ENCODE peak calls at places on chromosomes 5 and 9, in eight cellular contexts. P, W, J, G, X, H, Q and A are unnamed samples.

GRCh38 chr9:111008148-111009075 is 29.9 kb downstream of the LPAR1 start:
- DNase-seq in P (no peak), H (peak; percentile 48), J (no peak), Q (no peak), W (no peak), G (no peak), X (no peak), A (no peak)

GRCh38 chr9:128503870-128504269 is 649 bp upstream of the GLE1 start:
- DNase-seq in G (peak; percentile 49), H (no peak), Q (no peak), P (no peak), J (no peak), W (no peak), X (no peak), A (no peak)

GRCh38 chr9:20524776-20525175 is 97.5 kb downstream of the MLLT3 start:
- DNase-seq in Q (no peak), J (no peak), X (no peak), W (no peak), H (no peak), G (no peak), P (no peak), A (no peak)

GRCh38 chr9:121455527-121456239 is 44.0 kb downstream of the GGTA1 start:
- DNase-seq in W (no peak), H (no peak), X (no peak), Q (peak; percentile 12), J (no peak), P (peak; percentile 11), G (no peak), A (no peak)

GRCh38 chr9:110427497-110428104 is 89.9 kb upstream of the TXNDC8 start:
- DNase-seq in H (peak; percentile 28), P (peak; percentile 31), Q (no peak), J (peak; percentile 30), X (no peak), W (no peak), G (no peak), A (no peak)

GRCh38 chr5:82635561-82636288 is 357.6 kb upstream of the RPS23 start:
- DNase-seq in J (no peak), X (no peak), H (peak; percentile 86), G (peak; percentile 25), P (no peak), Q (no peak), W (no peak), A (no peak)

GRCh38 chr5:1003296-1003937 is 5.2 kb upstream of the NKD2 start:
- DNase-seq in J (no peak), X (no peak), W (no peak), H (no peak), P (no peak), G (no peak), Q (no peak), A (no peak)

GRCh38 chr5:133824661-133825254 is 143.7 kb downstream of the C5orf15 start:
- DNase-seq in P (no peak), J (no peak), X (no peak), H (no peak), Q (no peak), G (no peak), W (no peak), A (no peak)

GRCh38 chr5:94432499-94432898 is 185.9 kb downstream of the KIAA0825 start:
- DNase-seq in H (peak; percentile 49), Q (no peak), J (peak; percentile 57), G (no peak), X (no peak), P (no peak), W (no peak), A (no peak)

GRCh38 chr5:152405145-152405544 is at the start of gene NMUR2:
- DNase-seq in P (no peak), W (no peak), G (no peak), J (no peak), X (no peak), H (no peak), Q (no peak), A (no peak)

GRCh38 chr5:145295236-145295635 is 539.9 kb downstream of the PRELID2 start:
- DNase-seq in J (no peak), P (no peak), Q (no peak), X (no peak), H (peak; percentile 8), G (no peak), W (no peak), A (no peak)